ENCODE peak calls at places on chromosomes 7 and 10, in six cellular contexts. Z, I, N, T, X and B are unnamed samples.

GRCh38 chr10:80204801-80205477 is 398 bp downstream of the ANXA11 start:
- DNase-seq in Z (no peak), T (peak; percentile 30), N (peak; percentile 30), I (no peak), X (peak; percentile 83), B (peak; percentile 9)

GRCh38 chr10:36711371-36711770 is 414.0 kb upstream of the ANKRD30A start:
- DNase-seq in N (no peak), Z (no peak), X (no peak), T (no peak), I (no peak), B (no peak)

GRCh38 chr7:32224276-32224675 is 154.1 kb upstream of the PDE1C start:
- DNase-seq in N (no peak), Z (no peak), X (no peak), I (peak; percentile 7), T (no peak), B (no peak)

GRCh38 chr7:106239406-106239805 is 45.4 kb downstream of the NAMPT start:
- DNase-seq in I (peak; percentile 32), X (no peak), T (no peak), N (no peak), Z (no peak), B (no peak)

GRCh38 chr7:81877890-81878289 is 108.0 kb upstream of the HGF start:
- DNase-seq in I (no peak), N (no peak), X (no peak), Z (no peak), T (no peak), B (no peak)

GRCh38 chr10:124641282-124642075 is 102.7 kb downstream of the FAM53B start:
- DNase-seq in X (no peak), Z (peak; percentile 58), N (peak; percentile 62), I (peak; percentile 36), T (no peak), B (peak; percentile 7)

GRCh38 chr7:74289660-74290589 is 718 bp downstream of the CLIP2 start:
- DNase-seq in X (peak; percentile 78), Z (no peak), N (no peak), I (no peak), T (no peak), B (no peak)

GRCh38 chr10:3987142-3987974 is 202.3 kb upstream of the KLF6 start:
- DNase-seq in X (no peak), N (peak; percentile 34), T (no peak), Z (peak; percentile 30), I (peak; percentile 1), B (peak; percentile 43)

GRCh38 chr7:119935418-119936025 is 337.5 kb upstream of the KCND2 start:
- DNase-seq in N (peak; percentile 62), I (peak; percentile 57), X (no peak), T (no peak), Z (peak; percentile 77), B (peak; percentile 11)

GRCh38 chr10:43254881-43255643 is 11.8 kb downstream of the RASGEF1A start:
- DNase-seq in Z (no peak), X (peak; percentile 56), I (no peak), T (no peak), N (no peak), B (no peak)

GRCh38 chr7:142908921-142909870 is 23.7 kb upstream of the TRPV6 start:
- DNase-seq in Z (peak; percentile 3), T (peak; percentile 23), I (peak; percentile 67), N (no peak), X (no peak), B (no peak)

GRCh38 chr7:102828291-102828690 is 79.5 kb downstream of the FAM185A start:
- DNase-seq in Z (peak; percentile 71), I (peak; percentile 15), N (peak; percentile 90), X (no peak), T (no peak), B (no peak)

GRCh38 chr10:124319926-124320391 is 98.8 kb downstream of the OAT start:
- DNase-seq in Z (peak; percentile 70), T (no peak), I (no peak), X (no peak), N (no peak), B (peak; percentile 53)

GRCh38 chr10:110002801-110003523 is 4.8 kb upstream of the ADD3 start:
- DNase-seq in T (no peak), X (no peak), N (no peak), I (peak; percentile 22), Z (no peak), B (no peak)

GRCh38 chr7:136869006-136869961 is 832 bp downstream of the CHRM2 start:
- DNase-seq in X (peak; percentile 47), N (peak; percentile 59), Z (no peak), I (no peak), T (peak; percentile 46), B (no peak)

GRCh38 chr10:52019078-52019644 is 294.9 kb upstream of the DKK1 start:
- DNase-seq in N (no peak), T (no peak), Z (no peak), X (no peak), I (no peak), B (no peak)

GRCh38 chr7:151309306-151309705 is 32.3 kb upstream of the NUB1 start:
- DNase-seq in X (no peak), I (no peak), T (no peak), Z (peak; percentile 31), N (peak; percentile 80), B (peak; percentile 25)

GRCh38 chr10:132634947-132635271 is 97.3 kb downstream of the INPP5A start:
- DNase-seq in T (no peak), I (no peak), X (peak; percentile 15), N (no peak), Z (no peak), B (no peak)

GRCh38 chr7:108630002-108630401 is 60.3 kb downstream of the DNAJB9 start:
- DNase-seq in N (peak; percentile 6), X (no peak), Z (no peak), I (no peak), T (peak; percentile 55), B (no peak)

GRCh38 chr7:46545790-46546189 is 624.7 kb upstream of the IGFBP3 start:
- DNase-seq in X (no peak), T (no peak), Z (peak; percentile 83), I (peak; percentile 95), N (peak; percentile 83), B (peak; percentile 73)

GRCh38 chr7:56491636-56492425 is 375.6 kb upstream of the NUPR2 start:
- DNase-seq in I (no peak), X (no peak), N (no peak), T (no peak), Z (no peak), B (no peak)

GRCh38 chr10:47195274-47195885 is 104.6 kb upstream of the GDF10 start:
- DNase-seq in I (no peak), N (no peak), Z (no peak), T (no peak), X (no peak), B (no peak)

GRCh38 chr10:43209064-43209455 is 57.8 kb downstream of the RASGEF1A start:
- DNase-seq in I (no peak), N (no peak), Z (no peak), X (no peak), T (peak; percentile 1), B (no peak)

GRCh38 chr7:5643280-5643679 is 138.2 kb downstream of the RNF216 start:
- DNase-seq in Z (peak; percentile 32), I (peak; percentile 27), N (no peak), T (no peak), X (no peak), B (no peak)

GRCh38 chr10:129935102-129935860 is 28.8 kb downstream of the EBF3 start:
- DNase-seq in T (no peak), I (no peak), N (no peak), X (peak; percentile 35), Z (no peak), B (no peak)

GRCh38 chr10:43979551-43979950 is 330.9 kb upstream of the ZNF32 start:
- DNase-seq in N (no peak), Z (no peak), X (no peak), I (no peak), T (no peak), B (no peak)

GRCh38 chr7:19619122-19619521 is 89.7 kb downstream of the POLR1F start:
- DNase-seq in N (no peak), I (no peak), X (no peak), T (no peak), Z (peak; percentile 45), B (no peak)

GRCh38 chr7:151717415-151717814 is 159.5 kb downstream of the PRKAG2 start:
- DNase-seq in X (no peak), I (no peak), T (no peak), Z (no peak), N (no peak), B (no peak)

GRCh38 chr10:124012991-124013390 is 80.4 kb downstream of the CHST15 start:
- DNase-seq in X (no peak), N (no peak), T (no peak), Z (no peak), I (no peak), B (no peak)

DNA sequence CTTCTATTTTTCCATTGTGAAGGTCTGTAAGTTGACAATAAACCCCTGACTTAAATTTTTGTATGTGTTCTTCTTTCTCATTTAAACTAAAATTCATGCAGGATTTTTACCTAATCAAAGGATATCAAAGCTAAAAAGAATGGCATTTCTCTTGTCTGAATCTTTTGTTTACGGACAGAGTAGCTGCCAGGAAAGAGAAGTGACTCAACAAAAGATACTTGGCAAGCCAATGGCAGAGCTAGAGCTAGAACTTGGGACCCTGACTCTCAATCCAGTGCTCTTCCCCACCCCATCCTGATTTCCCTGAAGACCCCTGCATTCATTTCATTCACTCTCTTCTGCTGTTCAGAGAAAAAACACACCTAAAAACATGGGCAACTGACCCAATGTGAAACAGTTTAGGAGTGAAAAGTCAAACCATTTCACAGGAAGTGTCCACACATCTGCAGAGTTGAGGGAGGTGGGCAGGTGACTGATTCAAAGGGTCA is 40.2 kb upstream of the PDLIM1 start:
- DNase-seq in I (peak; percentile 29), X (no peak), N (peak; percentile 52), Z (peak; percentile 41), T (no peak), B (no peak)
- TF ChIP-seq CTCF in I (no peak), X (no peak), N (no peak), Z (no peak), T (no peak), B (no peak)

GRCh38 chr10:127979017-127979416 is 72.1 kb downstream of the PTPRE start:
- DNase-seq in Z (no peak), X (no peak), N (no peak), I (no peak), T (no peak), B (no peak)

GRCh38 chr10:127979566-127979965 is 72.7 kb downstream of the PTPRE start:
- DNase-seq in I (no peak), N (no peak), Z (no peak), T (no peak), X (no peak), B (no peak)

GRCh38 chr10:127976701-127977367 is 69.9 kb downstream of the PTPRE start:
- DNase-seq in X (no peak), T (no peak), Z (peak; percentile 28), N (no peak), I (peak; percentile 44), B (no peak)

GRCh38 chr10:127977368-127978009 is 70.6 kb downstream of the PTPRE start:
- DNase-seq in T (peak; percentile 64), N (peak; percentile 44), Z (peak; percentile 83), I (peak; percentile 43), X (no peak), B (no peak)

GRCh38 chr10:127978481-127978880 is 71.6 kb downstream of the PTPRE start:
- DNase-seq in T (no peak), X (no peak), Z (no peak), I (no peak), N (no peak), B (no peak)
- TF ChIP-seq CTCF in T (no peak), X (no peak), Z (no peak), I (no peak), N (no peak), B (no peak)

GRCh38 chr7:156969972-156970420 is 20.5 kb downstream of the NOM1 start:
- DNase-seq in Z (peak; percentile 35), I (peak; percentile 83), X (no peak), T (no peak), N (peak; percentile 9), B (no peak)
- TF ChIP-seq CTCF in Z (peak; percentile 6), I (peak; percentile 33), X (peak; percentile 45), T (no peak), N (peak; percentile 45), B (peak; percentile 83)

GRCh38 chr7:7563813-7564212 is 2.9 kb upstream of the MIOS start:
- DNase-seq in T (no peak), X (no peak), Z (no peak), I (no peak), N (no peak), B (no peak)
- TF ChIP-seq CTCF in T (no peak), X (no peak), Z (no peak), I (no peak), N (no peak), B (no peak)